ENCODE peak calls at places on chromosomes 16 and 17, in nine cellular contexts. A is heart right ventricle; R is stimulated activated CD4-positive, alpha-beta T cell treated with anti-CD3 and anti-CD28 coated beads, Interleukin-1b, Interleukin-23, amount 100 ng/mL, for 48 hours; T is spleen; D is tibial artery; P is adrenal gland; G is activated CD4-positive, alpha-beta T cell treated with anti-CD3 and anti-CD28 coated beads for 36 hours; O is HEK293T; H is ACHN. B is an unnamed sample.

GRCh38 chr17:6548578-6549330 is 7.6 kb downstream of the PITPNM3 start:
- DNase-seq in A (no peak), R (peak; percentile 32), T (no peak), D (no peak), P (no peak), G (peak; percentile 67), O (no peak), H (no peak), B (no peak)

GRCh38 chr16:23544436-23544835 is 12.7 kb downstream of the EARS2 start:
- DNase-seq in A (no peak), R (no peak), T (peak; percentile 37), D (no peak), P (no peak), G (no peak), O (no peak), H (no peak), B (no peak)

GRCh38 chr16:74758801-74759200 is 15.8 kb downstream of the FA2H start:
- DNase-seq in A (no peak), R (no peak), T (peak; percentile 9), D (no peak), P (no peak), G (no peak), O (no peak), H (no peak), B (no peak)

GRCh38 chr17:61488878-61489718 is 36.9 kb downstream of the TBX4 start:
- DNase-seq in A (no peak), R (no peak), T (no peak), D (no peak), P (no peak), G (no peak), O (no peak), H (no peak), B (no peak)

GRCh38 chr16:3467920-3468319 is 24.4 kb downstream of the NAA60 start:
- DNase-seq in A (no peak), R (no peak), T (no peak), D (no peak), P (no peak), G (peak; percentile 26), O (no peak), H (peak; percentile 20), B (peak; percentile 63)

GRCh38 chr16:4058386-4058785 is 57.9 kb downstream of the ADCY9 start:
- DNase-seq in A (no peak), R (no peak), T (no peak), D (no peak), P (no peak), G (no peak), O (no peak), H (no peak), B (no peak)

GRCh38 chr17:4892499-4893221 is 6.7 kb upstream of the C17orf107 start:
- DNase-seq in A (no peak), R (no peak), T (no peak), D (no peak), P (no peak), G (no peak), O (no peak), H (no peak), B (no peak)

GRCh38 chr16:84611041-84611440 is 6.8 kb downstream of the COTL1 start:
- DNase-seq in A (no peak), R (no peak), T (no peak), D (no peak), P (no peak), G (no peak), O (no peak), H (no peak), B (no peak)

GRCh38 chr17:5500247-5500803 is 14.0 kb downstream of the MIS12 start:
- DNase-seq in A (no peak), R (no peak), T (no peak), D (no peak), P (no peak), G (peak; percentile 16), O (no peak), H (no peak), B (no peak)

GRCh38 chr17:78885956-78886355 is 17.0 kb downstream of the CEP295NL start:
- DNase-seq in A (no peak), R (no peak), T (no peak), D (no peak), P (no peak), G (no peak), O (no peak), H (no peak), B (no peak)

GRCh38 chr17:15999974-16000827 is 577 bp downstream of the TTC19 start:
- DNase-seq in A (peak; percentile 50), R (no peak), T (no peak), D (peak; percentile 24), P (no peak), G (peak; percentile 69), O (peak; percentile 56), H (peak; percentile 49), B (peak; percentile 67)

GRCh38 chr17:75638893-75639292 is 5.7 kb downstream of the SMIM5 start:
- DNase-seq in A (peak; percentile 56), R (no peak), T (peak; percentile 66), D (no peak), P (no peak), G (no peak), O (no peak), H (no peak), B (no peak)

GRCh38 chr16:24430937-24431760 is 108.2 kb upstream of the RBBP6 start:
- DNase-seq in A (no peak), R (no peak), T (no peak), D (no peak), P (no peak), G (no peak), O (no peak), H (peak; percentile 31), B (peak; percentile 46)

GRCh38 chr16:4137438-4137837 is 21.2 kb upstream of the ADCY9 start:
- DNase-seq in A (no peak), R (no peak), T (no peak), D (no peak), P (no peak), G (no peak), O (no peak), H (no peak), B (no peak)

GRCh38 chr16:53504161-53504663 is 1.2 kb upstream of the AKTIP start:
- DNase-seq in A (peak; percentile 55), R (peak; percentile 24), T (peak; percentile 88), D (peak; percentile 71), P (peak; percentile 46), G (peak; percentile 57), O (no peak), H (peak; percentile 81), B (peak; percentile 33)

GRCh38 chr17:38550661-38551060 is 55.1 kb downstream of the SRCIN1 start:
- DNase-seq in A (peak; percentile 56), R (no peak), T (no peak), D (no peak), P (peak; percentile 91), G (no peak), O (no peak), H (no peak), B (no peak)

GRCh38 chr17:68255151-68255550 is 7.3 kb downstream of the AMZ2 start:
- DNase-seq in A (no peak), R (no peak), T (no peak), D (no peak), P (no peak), G (no peak), O (no peak), H (no peak), B (no peak)

GRCh38 chr17:29557085-29557697 is 9.6 kb downstream of the ABHD15 start:
- DNase-seq in A (no peak), R (no peak), T (no peak), D (no peak), P (no peak), G (no peak), O (no peak), H (no peak), B (no peak)

GRCh38 chr17:6070895-6071511 is 824 bp downstream of the WSCD1 start:
- DNase-seq in A (no peak), R (no peak), T (no peak), D (no peak), P (peak; percentile 34), G (peak; percentile 9), O (peak; percentile 27), H (peak; percentile 44), B (no peak)

GRCh38 chr16:65532218-65532617 is 410.4 kb upstream of the CDH11 start:
- DNase-seq in A (no peak), R (no peak), T (no peak), D (no peak), P (no peak), G (no peak), O (no peak), H (no peak), B (no peak)